ENCODE peak calls at places on chromosomes 1 and 21, in eight cellular contexts. U is right cardiac atrium, C is SJSA1, R is left ventricle myocardium inferior, L is mesendoderm, G is heart right ventricle, Z is body of pancreas, F is pancreas. V is an unnamed sample.
A peak's percentile ranks its signal among the peaks of the same experiment; 100 is the strongest.

GRCh38 chr1:228500901-228501871 is 14.0 kb downstream of the RNF187 start:
- DNase-seq in L (peak; percentile 84), F (peak; percentile 75), G (peak; percentile 78), Z (peak; percentile 87), C (peak; percentile 57), U (peak; percentile 89), R (peak; percentile 84), V (peak; percentile 73)

GRCh38 chr1:8598783-8599182 is 218.7 kb downstream of the RERE start:
- DNase-seq in F (no peak), L (no peak), G (no peak), U (peak; percentile 37), C (peak; percentile 4), Z (peak; percentile 32), R (no peak), V (no peak)

GRCh38 chr1:111032295-111032897 is 68.7 kb upstream of the LRIF1 start:
- DNase-seq in C (no peak), R (no peak), U (no peak), Z (peak; percentile 28), L (peak; percentile 29), F (no peak), G (peak; percentile 13), V (no peak)

GRCh38 chr21:29462475-29462874 is 163.8 kb downstream of the BACH1 start:
- DNase-seq in R (no peak), L (no peak), U (no peak), C (no peak), F (no peak), Z (no peak), G (no peak), V (no peak)

GRCh38 chr1:99731384-99731783 is 35.1 kb downstream of the FRRS1 start:
- DNase-seq in U (no peak), G (no peak), L (no peak), R (no peak), F (no peak), C (no peak), Z (no peak), V (no peak)

GRCh38 chr1:94395748-94396309 is 22.4 kb upstream of the ABCD3 start:
- DNase-seq in C (no peak), F (no peak), U (no peak), G (no peak), R (no peak), Z (no peak), L (peak; percentile 40), V (no peak)

GRCh38 chr1:30684881-30685795 is 38.2 kb downstream of the MATN1 start:
- DNase-seq in L (peak; percentile 99), F (peak; percentile 99), R (peak; percentile 28), G (peak; percentile 23), C (no peak), U (peak; percentile 74), Z (peak; percentile 89), V (no peak)

GRCh38 chr1:65421341-65422174 is 1.1 kb downstream of the LEPR start:
- DNase-seq in F (no peak), R (no peak), G (no peak), Z (no peak), L (no peak), C (peak; percentile 33), U (no peak), V (no peak)

GRCh38 chr1:204891860-204892259 is 21.2 kb downstream of the NFASC start:
- DNase-seq in Z (no peak), G (no peak), L (no peak), F (no peak), U (no peak), C (no peak), R (no peak), V (no peak)

GRCh38 chr1:18351735-18352134 is 129.0 kb upstream of the KLHDC7A start:
- DNase-seq in G (no peak), L (no peak), R (no peak), U (no peak), C (no peak), F (no peak), Z (no peak), V (no peak)

GRCh38 chr1:84859866-84860265 is 33.1 kb downstream of the LPAR3 start:
- DNase-seq in C (no peak), G (no peak), U (no peak), F (no peak), L (no peak), R (no peak), Z (no peak), V (no peak)

GRCh38 chr1:227323956-227324267 is 5.6 kb upstream of the CDC42BPA start:
- DNase-seq in F (no peak), L (no peak), U (no peak), C (no peak), R (no peak), Z (no peak), G (no peak), V (no peak)

GRCh38 chr1:86487131-86487804 is 18.5 kb downstream of the CLCA1 start:
- DNase-seq in U (peak; percentile 60), G (peak; percentile 67), F (no peak), R (peak; percentile 57), C (no peak), L (no peak), Z (no peak), V (no peak)

GRCh38 chr21:41596241-41596925 is 88.4 kb upstream of the TMPRSS2 start:
- DNase-seq in U (no peak), F (no peak), R (no peak), L (no peak), G (no peak), Z (no peak), C (no peak), V (no peak)

GRCh38 chr1:205248793-205249601 is 21.3 kb downstream of the TMCC2 start:
- DNase-seq in R (peak; percentile 45), Z (peak; percentile 74), U (peak; percentile 89), F (peak; percentile 79), G (peak; percentile 47), L (no peak), C (peak; percentile 46), V (peak; percentile 68)

GRCh38 chr1:232575524-232576040 is 54.4 kb downstream of the SIPA1L2 start:
- DNase-seq in G (no peak), C (no peak), L (no peak), R (no peak), F (no peak), U (no peak), Z (no peak), V (no peak)

GRCh38 chr1:2229921-2230700 is 2.0 kb downstream of the SKI start:
- DNase-seq in F (peak; percentile 24), G (no peak), Z (peak; percentile 46), L (no peak), C (peak; percentile 57), U (peak; percentile 87), R (peak; percentile 50), V (no peak)

GRCh38 chr1:30603081-30603858 is 120.1 kb downstream of the MATN1 start:
- DNase-seq in R (no peak), Z (no peak), U (no peak), L (no peak), C (no peak), G (no peak), F (no peak), V (no peak)

GRCh38 chr1:207811319-207811718 is 59.5 kb downstream of the CD46 start:
- DNase-seq in U (no peak), C (no peak), Z (no peak), F (no peak), G (no peak), R (no peak), L (no peak), V (no peak)
- H3K27ac ChIP-seq in U (peak overlapping the region; percentile 67), C (no peak overlapping the region), Z (peak overlapping the region; percentile 75), F (no peak overlapping the region), G (peak overlapping the region; percentile 77), R (peak overlapping the region; percentile 97), L (no peak overlapping the region), V (peak overlapping the region; percentile 95)

DNA sequence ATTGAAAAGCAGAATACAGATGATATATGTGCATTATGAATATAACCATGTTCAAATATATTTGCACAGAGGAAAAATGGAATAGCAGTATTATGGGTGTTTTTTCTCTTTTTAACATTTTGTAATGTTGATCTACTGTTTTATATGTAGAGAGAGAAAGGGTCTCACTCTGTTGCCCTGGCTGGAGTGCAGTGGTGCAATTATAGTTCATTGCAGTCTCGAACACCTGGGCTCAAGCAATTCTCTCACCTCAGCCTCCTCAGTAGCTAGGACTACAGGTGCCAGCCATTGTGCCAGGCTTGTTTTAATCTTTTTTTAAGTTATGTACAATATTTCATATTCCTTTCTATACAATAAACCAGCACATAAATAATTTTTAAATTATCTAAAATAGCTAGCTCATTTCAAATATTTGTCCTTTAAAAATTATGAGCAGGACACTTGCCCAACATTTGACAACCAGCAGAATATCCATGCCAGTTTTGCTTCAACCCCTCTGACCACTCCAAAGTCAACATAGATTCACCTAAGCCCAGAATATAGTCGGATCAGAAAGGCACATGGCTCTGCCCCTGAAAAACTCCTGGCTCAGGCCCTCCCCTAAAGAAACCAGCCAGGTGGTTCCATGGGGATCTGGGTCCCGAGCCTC is 29.8 kb downstream of the ZNF281 start:
- DNase-seq in L (no peak), U (no peak), C (no peak), G (no peak), Z (no peak), R (no peak), F (no peak), V (no peak)
- H3K27ac ChIP-seq in L (no peak overlapping the region), U (no peak overlapping the region), C (peak overlapping the region; percentile 52), G (no peak overlapping the region), Z (no peak overlapping the region), R (no peak overlapping the region), F (no peak overlapping the region), V (no peak overlapping the region)

GRCh38 chr1:150192012-150192411 is 42.3 kb downstream of the PLEKHO1 start:
- DNase-seq in C (peak; percentile 83), F (no peak), Z (no peak), G (no peak), L (no peak), R (no peak), U (no peak), V (no peak)

GRCh38 chr1:150196411-150196810 is 39.5 kb downstream of the ANP32E start:
- DNase-seq in R (no peak), L (no peak), F (no peak), C (no peak), U (no peak), G (no peak), Z (no peak), V (no peak)

GRCh38 chr1:150194381-150195031 is 41.4 kb downstream of the ANP32E start:
- DNase-seq in Z (no peak), G (no peak), R (no peak), U (no peak), C (peak; percentile 78), L (no peak), F (no peak), V (no peak)
- H3K27ac ChIP-seq in Z (no peak overlapping the region), G (no peak overlapping the region), R (no peak overlapping the region), U (no peak overlapping the region), C (peak overlapping the region; percentile 77), L (no peak overlapping the region), F (no peak overlapping the region), V (no peak overlapping the region)

GRCh38 chr1:154404511-154404931 is 622 bp upstream of the IL6R start:
- DNase-seq in L (no peak), U (no peak), G (no peak), C (no peak), R (no peak), Z (no peak), F (no peak), V (no peak)

GRCh38 chr1:154402409-154402921 is 2.7 kb upstream of the IL6R start:
- DNase-seq in R (no peak), Z (no peak), G (no peak), L (no peak), F (no peak), C (no peak), U (no peak), V (no peak)

GRCh38 chr1:154404984-154405761 is at the start of gene IL6R:
- DNase-seq in G (peak; percentile 91), F (peak; percentile 87), U (peak; percentile 97), C (peak; percentile 83), R (peak; percentile 94), Z (peak; percentile 87), L (peak; percentile 93), V (no peak)

GRCh38 chr1:154403983-154404382 is 1.2 kb upstream of the IL6R start:
- DNase-seq in Z (no peak), C (no peak), U (no peak), R (no peak), G (no peak), F (no peak), L (no peak), V (no peak)

GRCh38 chr1:154403300-154403943 is 1.7 kb upstream of the IL6R start:
- DNase-seq in R (no peak), C (no peak), U (no peak), G (no peak), Z (no peak), L (no peak), F (no peak), V (no peak)
- H3K27ac ChIP-seq in R (no peak overlapping the region), C (no peak overlapping the region), U (no peak overlapping the region), G (no peak overlapping the region), Z (no peak overlapping the region), L (no peak overlapping the region), F (no peak overlapping the region), V (no peak overlapping the region)